ENCODE peak calls at places on chromosomes 16 and 17, in seven cellular contexts. E, J, Q, U, M, N and R are unnamed samples.

GRCh38 chr16:981695-982151 is at the start of gene SOX8:
- DNase-seq in M (no peak), N (no peak), J (no peak), U (no peak), Q (no peak), E (no peak), R (no peak)

GRCh38 chr16:28982418-28982817 is 2.4 kb upstream of the LAT start:
- DNase-seq in Q (no peak), N (no peak), U (no peak), M (no peak), J (no peak), E (no peak), R (no peak)

GRCh38 chr17:37148171-37148570 is 199.4 kb downstream of the AATF start:
- DNase-seq in N (no peak), E (no peak), M (no peak), Q (no peak), U (no peak), J (no peak), R (peak)

GRCh38 chr17:36534881-36535668 is at the start of gene PIGW:
- DNase-seq in M (peak), U (peak), J (no peak), E (peak), N (peak), Q (peak), R (peak)

GRCh38 chr16:30741461-30741914 is 6.7 kb upstream of the PHKG2 start:
- DNase-seq in U (peak), J (peak), Q (no peak), N (no peak), M (no peak), E (peak), R (peak)

GRCh38 chr16:26688105-26688504 is 378.6 kb upstream of the C16orf82 start:
- DNase-seq in E (no peak), U (no peak), Q (no peak), J (no peak), N (no peak), M (no peak), R (no peak)

GRCh38 chr17:49882434-49882833 is 34.6 kb upstream of the TAC4 start:
- DNase-seq in E (no peak), M (no peak), N (no peak), Q (no peak), J (no peak), U (no peak), R (no peak)

GRCh38 chr16:11350531-11351335 is 5.5 kb downstream of the RMI2 start:
- DNase-seq in J (no peak), M (no peak), U (peak), E (peak), Q (no peak), N (no peak), R (peak)

GRCh38 chr16:48444574-48444973 is 59.4 kb upstream of the SIAH1 start:
- DNase-seq in N (no peak), E (peak), J (peak), U (peak), Q (no peak), M (no peak), R (peak)

GRCh38 chr16:12800751-12801308 is 2.9 kb downstream of the CPPED1 start:
- DNase-seq in M (no peak), Q (no peak), J (no peak), N (no peak), U (no peak), E (no peak), R (no peak)

GRCh38 chr16:12078405-12079245 is 102.1 kb downstream of the SNX29 start:
- DNase-seq in J (no peak), M (no peak), Q (no peak), N (no peak), E (no peak), U (no peak), R (no peak)

GRCh38 chr16:30602595-30603277 is 7.5 kb downstream of the ZNF689 start:
- DNase-seq in N (no peak), E (peak), M (no peak), U (peak), J (no peak), Q (no peak), R (peak)

GRCh38 chr16:9516444-9516843 is 425.0 kb downstream of the HAPSTR1 start:
- DNase-seq in Q (no peak), U (no peak), E (no peak), J (no peak), N (no peak), M (no peak), R (no peak)